ENCODE peak calls at places on chromosome 6, in five cellular contexts. W, Z, Y, U and S are unnamed samples.

GRCh38 chr6:73585566-73586415 is 65.0 kb upstream of the EEF1A1 start:
- DNase-seq in Y (no peak), W (peak), U (peak), Z (peak), S (no peak)

GRCh38 chr6:167948716-167949115 is 48.8 kb upstream of the KIF25 start:
- DNase-seq in U (no peak), Y (no peak), Z (no peak), W (no peak), S (no peak)

GRCh38 chr6:102352552-102352951 is 959.0 kb downstream of the GRIK2 start:
- DNase-seq in W (no peak), Y (no peak), Z (no peak), U (no peak), S (no peak)

GRCh38 chr6:107246972-107247615 is 131.8 kb upstream of the BEND3 start:
- DNase-seq in Y (no peak), U (no peak), Z (no peak), W (peak), S (no peak)

GRCh38 chr6:97630592-97630991 is 347.6 kb upstream of the MMS22L start:
- DNase-seq in Y (no peak), Z (no peak), U (no peak), W (peak), S (no peak)

GRCh38 chr6:137043710-137044365 is 927 bp downstream of the IL20RA start:
- DNase-seq in Z (peak), Y (peak), W (peak), U (peak), S (no peak)

GRCh38 chr6:95866732-95867131 is 149.0 kb upstream of the FUT9 start:
- DNase-seq in W (no peak), U (peak), Y (no peak), Z (no peak), S (no peak)

GRCh38 chr6:167409689-167410088 is 84.8 kb downstream of the TTLL2 start:
- DNase-seq in Z (no peak), W (no peak), Y (no peak), U (no peak), S (no peak)

GRCh38 chr6:46113370-46113769 is 16.4 kb upstream of the ENPP4 start:
- DNase-seq in W (no peak), Z (no peak), Y (no peak), U (no peak), S (no peak)

GRCh38 chr6:90631046-90631445 is 44.2 kb upstream of the MAP3K7 start:
- DNase-seq in Z (no peak), W (no peak), Y (no peak), U (no peak), S (no peak)

GRCh38 chr6:116392158-116393032 is 21.6 kb downstream of the DSE start:
- DNase-seq in Y (no peak), U (no peak), W (peak), Z (no peak), S (no peak)

GRCh38 chr6:167485186-167485978 is 160.5 kb downstream of the TTLL2 start:
- DNase-seq in U (peak), Z (peak), Y (no peak), W (no peak), S (peak)

DNA sequence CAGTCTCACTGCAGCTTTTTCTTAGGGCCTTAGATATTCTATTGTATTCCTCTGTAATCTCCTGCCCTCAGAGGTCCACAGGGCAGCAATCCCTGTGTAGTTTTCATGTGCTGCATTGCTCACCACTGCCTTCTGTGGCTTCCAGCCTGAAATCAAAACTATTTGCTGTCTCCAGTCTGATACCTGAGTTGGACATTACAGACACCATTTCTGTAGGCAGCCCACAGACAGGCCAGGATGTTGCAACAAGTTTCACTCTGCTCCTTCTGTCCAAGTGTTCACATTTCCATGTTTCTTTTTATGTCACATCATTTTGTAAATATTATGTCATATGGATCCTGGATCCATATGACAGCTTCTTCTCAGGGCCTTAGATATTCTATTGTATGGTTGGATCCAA is 21.8 kb downstream of the ECI2 start:
- DNase-seq in Z (no peak), W (no peak), Y (no peak), U (no peak), S (no peak)
- H3K27ac ChIP-seq in Z (no peak), W (no peak), Y (no peak), U (no peak), S (no peak)

GRCh38 chr6:38352636-38353035 is 287.1 kb downstream of the BTBD9 start:
- DNase-seq in Z (no peak), W (no peak), U (no peak), Y (no peak), S (no peak)

GRCh38 chr6:38349795-38350194 is 289.9 kb downstream of the BTBD9 start:
- DNase-seq in W (no peak), Y (no peak), Z (peak), U (no peak), S (no peak)

GRCh38 chr6:38350220-38350619 is 289.5 kb downstream of the BTBD9 start:
- DNase-seq in Z (no peak), W (no peak), U (no peak), Y (no peak), S (no peak)

GRCh38 chr6:38348366-38348765 is 291.4 kb downstream of the BTBD9 start:
- DNase-seq in U (no peak), Z (no peak), W (no peak), Y (no peak), S (no peak)

DNA sequence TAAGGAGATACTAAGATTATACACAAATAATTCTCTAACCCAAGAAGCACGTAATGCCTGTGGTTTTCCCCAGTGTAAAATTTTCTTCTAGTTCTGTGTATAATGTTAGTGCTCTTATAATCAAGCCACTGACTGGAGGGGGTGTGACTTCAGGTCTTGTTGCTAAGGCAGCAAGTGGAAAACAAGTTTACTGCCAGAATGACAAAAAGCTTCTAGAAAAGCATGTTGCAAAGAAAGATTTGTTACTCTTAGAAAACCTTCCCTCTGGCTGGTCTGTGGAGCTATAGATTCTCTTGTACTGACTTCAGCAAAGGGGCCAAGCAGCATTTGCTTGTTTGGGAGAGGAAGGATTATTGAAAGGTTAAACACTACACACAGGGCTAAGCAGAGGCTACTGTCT is 288.8 kb downstream of the BTBD9 start:
- DNase-seq in W (no peak), Z (peak), Y (no peak), U (no peak), S (no peak)
- H3K27ac ChIP-seq in W (no peak), Z (peak), Y (no peak), U (no peak), S (no peak)

DNA sequence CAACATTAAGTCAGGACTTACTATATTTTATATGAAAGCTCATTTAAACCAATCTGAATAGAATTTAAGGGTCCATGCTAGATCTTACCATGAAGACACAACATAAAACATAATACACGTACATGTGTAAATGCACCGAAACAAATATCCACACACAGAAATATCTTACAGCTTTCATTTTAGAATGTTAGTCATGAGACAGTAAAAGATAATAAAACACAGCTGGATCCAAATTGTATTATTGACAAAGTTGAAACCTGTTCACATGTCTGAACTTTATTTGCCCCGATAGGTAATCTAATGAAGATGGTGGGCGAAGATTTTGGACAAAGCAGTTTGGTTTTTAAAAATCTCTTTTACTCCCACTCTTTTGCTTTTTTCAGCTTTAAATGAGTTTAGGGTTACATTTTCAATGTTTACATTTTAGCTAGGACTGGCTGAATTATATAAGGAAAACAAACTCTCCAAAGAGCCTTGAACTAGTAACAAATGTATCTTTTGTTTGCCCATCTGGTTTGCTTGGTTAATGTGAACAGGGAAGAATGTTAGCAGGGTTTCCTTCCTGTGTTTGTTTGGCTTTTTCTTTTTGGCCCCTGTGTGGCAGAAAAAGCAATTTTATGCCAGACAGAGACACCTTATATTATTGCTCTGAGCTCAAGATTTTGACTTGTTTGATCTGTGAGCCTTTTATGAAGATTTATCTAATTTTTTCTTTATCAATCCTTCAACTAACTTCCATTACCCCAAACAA is 5.1 kb upstream of the TMEM181 start:
- DNase-seq in Z (no peak), U (no peak), Y (no peak), W (no peak), S (no peak)
- H3K27ac ChIP-seq in Z (no peak), U (no peak), Y (no peak), W (no peak), S (no peak)

GRCh38 chr6:33683051-33683571 is 28.4 kb downstream of the UQCC2 start:
- DNase-seq in W (no peak), Z (no peak), Y (no peak), U (no peak), S (peak)
- H3K27ac ChIP-seq in W (no peak), Z (no peak), Y (no peak), U (no peak), S (peak)

GRCh38 chr6:3892613-3893012 is 43.4 kb downstream of the FAM50B start:
- DNase-seq in W (no peak), Z (peak), Y (no peak), U (no peak), S (no peak)
- H3K27ac ChIP-seq in W (no peak), Z (no peak), Y (peak), U (no peak), S (no peak)

GRCh38 chr6:144899161-144899560 is 614.0 kb downstream of the UTRN start:
- DNase-seq in Z (no peak), Y (no peak), U (no peak), W (no peak), S (no peak)

GRCh38 chr6:144898741-144899140 is 613.6 kb downstream of the UTRN start:
- DNase-seq in Y (no peak), U (no peak), Z (no peak), W (no peak), S (no peak)

GRCh38 chr6:144897441-144897921 is 612.3 kb downstream of the UTRN start:
- DNase-seq in Z (no peak), Y (no peak), U (no peak), W (peak), S (no peak)

GRCh38 chr6:144896876-144897275 is 611.7 kb downstream of the UTRN start:
- DNase-seq in Y (no peak), Z (no peak), W (no peak), U (no peak), S (no peak)

GRCh38 chr6:144898052-144898689 is 613.0 kb downstream of the UTRN start:
- DNase-seq in W (peak), U (no peak), Y (no peak), Z (no peak), S (no peak)
- H3K27ac ChIP-seq in W (peak), U (no peak), Y (no peak), Z (no peak), S (no peak)

GRCh38 chr6:71592641-71593040 is 293.7 kb upstream of the RIMS1 start:
- DNase-seq in U (no peak), Z (no peak), Y (no peak), W (no peak), S (no peak)

GRCh38 chr6:71588490-71588889 is 297.9 kb upstream of the RIMS1 start:
- DNase-seq in W (no peak), Y (no peak), U (no peak), Z (no peak), S (no peak)

GRCh38 chr6:71584712-71585436 is 296.3 kb downstream of the OGFRL1 start:
- DNase-seq in Z (no peak), W (no peak), U (no peak), Y (no peak), S (no peak)

GRCh38 chr6:71585472-71585871 is 296.9 kb downstream of the OGFRL1 start:
- DNase-seq in Y (no peak), W (no peak), Z (no peak), U (no peak), S (no peak)

DNA sequence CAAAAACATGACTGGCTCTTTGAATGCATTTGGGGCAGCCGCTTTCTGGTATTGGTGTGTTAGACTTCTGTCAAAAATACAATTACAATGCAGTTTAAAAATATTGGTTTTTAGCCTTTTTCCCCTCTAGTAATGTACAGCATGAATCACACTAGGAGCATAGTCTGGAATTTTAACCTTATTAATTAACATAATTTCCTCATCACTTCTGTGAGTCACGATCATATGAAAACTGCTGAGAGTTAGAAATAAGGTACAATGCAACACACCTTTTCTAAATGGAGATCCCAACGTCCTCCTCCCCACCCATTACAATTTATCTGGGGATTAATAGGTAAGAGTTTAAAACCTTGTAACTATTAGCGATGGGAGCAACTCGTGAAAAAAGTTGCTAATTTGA is 297.1 kb upstream of the RIMS1 start:
- DNase-seq in Z (no peak), U (no peak), Y (no peak), W (peak), S (no peak)
- H3K27ac ChIP-seq in Z (no peak), U (no peak), Y (no peak), W (no peak), S (no peak)

GRCh38 chr6:24718449-24719124 is 367 bp downstream of the C6orf62 start:
- DNase-seq in Y (no peak), U (no peak), W (no peak), Z (no peak), S (no peak)
- H3K27ac ChIP-seq in Y (peak), U (no peak), W (peak), Z (peak), S (no peak)

GRCh38 chr6:52552278-52552643 is 24.6 kb downstream of the TRAM2 start:
- DNase-seq in U (no peak), Y (no peak), W (no peak), Z (no peak), S (no peak)
- H3K27ac ChIP-seq in U (peak), Y (peak), W (no peak), Z (peak), S (peak)

DNA sequence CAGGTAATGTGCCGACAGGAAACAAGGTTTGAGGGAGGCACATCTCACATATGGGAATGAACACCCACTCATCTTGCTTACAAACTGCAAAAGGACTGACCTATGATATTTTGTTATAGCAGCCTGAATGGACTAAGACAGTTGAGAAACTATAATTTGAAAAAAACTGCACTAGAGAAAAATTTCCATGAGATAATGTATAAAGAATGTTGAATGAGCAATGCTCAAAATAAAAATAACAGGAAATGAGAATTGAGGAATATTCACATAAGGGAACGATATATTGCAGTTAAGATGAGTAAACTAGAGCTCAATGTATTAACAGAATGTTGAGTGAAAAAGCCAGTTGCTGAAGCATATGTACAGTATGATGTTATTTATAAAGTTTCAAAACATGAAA is 6.4 kb upstream of the TBC1D22B start:
- DNase-seq in W (peak), Z (no peak), Y (no peak), U (no peak), S (no peak)
- H3K27ac ChIP-seq in W (no peak), Z (no peak), Y (no peak), U (no peak), S (no peak)